ENCODE peak calls at places on chromosomes 7 and 10, in nine cellular contexts. T is spleen; O is MM.1S; B is mesendoderm; D is upper lobe of right lung; S is effector memory CD4-positive, alpha-beta T cell; K is SK-N-SH; L is ovary; P is HL-60. X is an unnamed sample. For H3K27me3, the result is how much of the 10 kb centered on the place peaks cover.

GRCh38 chr7:158607563-158607962 is 19.9 kb upstream of the PTPRN2 start:
- DNase-seq in S (no peak), P (no peak), B (no peak), K (no peak), D (no peak), L (no peak), O (no peak), T (no peak), X (no peak)

GRCh38 chr10:124060148-124060720 is 33.2 kb downstream of the CHST15 start:
- DNase-seq in P (no peak), S (no peak), T (no peak), K (no peak), B (no peak), L (no peak), D (no peak), O (no peak), X (no peak)

GRCh38 chr10:62815373-62816111 is 624 bp downstream of the EGR2 start:
- DNase-seq in S (no peak), D (peak), L (peak), O (no peak), P (no peak), K (peak), T (peak), B (peak), X (no peak)

GRCh38 chr10:71848325-71849277 is 2.5 kb downstream of the PSAP start:
- DNase-seq in S (no peak), B (no peak), O (no peak), D (no peak), P (no peak), L (no peak), K (no peak), T (peak), X (no peak)

GRCh38 chr7:134784251-134785049 is 5.0 kb downstream of the CALD1 start:
- DNase-seq in B (no peak), L (no peak), T (no peak), K (no peak), P (no peak), D (no peak), O (no peak), S (no peak), X (no peak)

GRCh38 chr7:131231381-131232220 is 96.1 kb upstream of the MKLN1 start:
- DNase-seq in S (peak), K (no peak), P (peak), D (no peak), O (peak), L (no peak), T (peak), B (peak), X (no peak)

GRCh38 chr10:5461914-5462840 is 37.2 kb downstream of the CALML5 start:
- DNase-seq in K (no peak), S (no peak), P (peak), D (no peak), L (no peak), O (no peak), B (peak), T (no peak), X (no peak)

GRCh38 chr10:76711374-76711997 is 926.1 kb downstream of the KCNMA1 start:
- DNase-seq in K (no peak), T (no peak), S (no peak), D (no peak), L (no peak), P (no peak), B (peak), O (no peak), X (peak)

GRCh38 chr10:9625266-9625776 is 1392.4 kb upstream of the CELF2 start:
- DNase-seq in B (no peak), L (no peak), K (no peak), T (no peak), S (no peak), D (no peak), P (no peak), O (no peak), X (no peak)

GRCh38 chr7:77867208-77867915 is 68.8 kb downstream of the PHTF2 start:
- DNase-seq in S (no peak), L (no peak), D (no peak), O (no peak), P (no peak), B (no peak), K (no peak), T (no peak), X (no peak)

GRCh38 chr10:33337335-33337854 is 2.9 kb upstream of the NRP1 start:
- DNase-seq in L (peak), S (no peak), K (no peak), T (no peak), O (no peak), P (no peak), B (peak), D (no peak), X (no peak)

GRCh38 chr7:87213801-87214200 is 5.7 kb downstream of the TMEM243 start:
- DNase-seq in S (no peak), B (peak), L (no peak), T (no peak), K (no peak), P (no peak), O (no peak), D (no peak), X (no peak)

GRCh38 chr7:37495574-37496184 is 47.0 kb upstream of the ELMO1 start:
- DNase-seq in T (no peak), P (peak), B (peak), L (no peak), D (no peak), K (peak), S (no peak), O (peak), X (no peak)

GRCh38 chr10:130459011-130459410 is 322.8 kb downstream of the GLRX3 start:
- DNase-seq in D (no peak), K (no peak), T (no peak), B (no peak), O (no peak), L (no peak), P (no peak), S (no peak), X (no peak)

GRCh38 chr10:112507988-112508387 is 61.0 kb downstream of the VTI1A start:
- DNase-seq in D (no peak), K (no peak), S (no peak), B (no peak), T (no peak), O (no peak), L (no peak), P (no peak), X (no peak)

GRCh38 chr7:77760809-77761453 is 37.3 kb downstream of the TMEM60 start:
- DNase-seq in O (no peak), D (no peak), T (no peak), K (no peak), S (no peak), B (no peak), L (no peak), P (no peak), X (no peak)

GRCh38 chr7:129389829-129390228 is 44.4 kb upstream of the STRIP2 start:
- DNase-seq in B (no peak), P (no peak), T (no peak), K (no peak), O (no peak), D (no peak), S (no peak), L (no peak), X (no peak)

GRCh38 chr10:63318491-63318890 is 147.3 kb downstream of the JMJD1C start:
- DNase-seq in L (no peak), P (no peak), S (no peak), B (no peak), T (no peak), D (no peak), K (no peak), O (no peak), X (no peak)

GRCh38 chr7:33601081-33601480 is 304.3 kb upstream of the BMPER start:
- DNase-seq in D (no peak), K (no peak), P (no peak), L (no peak), S (no peak), B (peak), T (no peak), O (no peak), X (no peak)

GRCh38 chr7:129940329-129940728 is 12.4 kb downstream of the UBE2H start:
- DNase-seq in D (no peak), S (no peak), B (no peak), P (no peak), L (no peak), O (no peak), T (no peak), K (no peak), X (no peak)

GRCh38 chr10:52965938-52966401 is 193.4 kb upstream of the MBL2 start:
- DNase-seq in S (no peak), L (no peak), K (no peak), T (no peak), D (no peak), P (no peak), B (peak), O (peak), X (no peak)

GRCh38 chr7:94654764-94655561 is 970 bp downstream of the SGCE start:
- DNase-seq in B (peak), S (no peak), T (no peak), P (no peak), K (peak), D (no peak), O (peak), L (peak), X (no peak)

GRCh38 chr7:155815332-155816191 is 3.3 kb upstream of the SHH start:
- DNase-seq in O (peak), T (peak), S (peak), P (peak), D (peak), K (peak), L (no peak), B (peak), X (no peak)

GRCh38 chr10:89303161-89303560 is 1.3 kb downstream of the IFIT2 start:
- DNase-seq in S (no peak), P (no peak), L (no peak), B (no peak), O (no peak), T (no peak), K (no peak), D (no peak), X (no peak)

GRCh38 chr7:3028071-3028766 is 15.4 kb downstream of the CARD11 start:
- DNase-seq in D (peak), T (no peak), O (no peak), P (no peak), B (peak), L (peak), S (no peak), K (peak), X (no peak)

GRCh38 chr7:81482600-81483186 is 287.2 kb downstream of the HGF start:
- DNase-seq in D (no peak), P (no peak), L (no peak), O (peak), K (peak), S (no peak), B (no peak), T (no peak), X (no peak)

GRCh38 chr7:140415361-140415760 is 11.5 kb downstream of the RAB19 start:
- DNase-seq in K (no peak), B (no peak), O (no peak), T (no peak), D (no peak), P (no peak), S (no peak), L (no peak), X (no peak)

GRCh38 chr7:87424075-87424474 is 51.4 kb downstream of the ABCB4 start:
- DNase-seq in T (no peak), K (no peak), D (no peak), S (no peak), P (no peak), L (no peak), B (no peak), O (no peak), X (no peak)

GRCh38 chr10:114492351-114493037 is 88.2 kb upstream of the AFAP1L2 start:
- DNase-seq in B (peak), K (no peak), O (peak), P (no peak), D (no peak), L (no peak), S (no peak), T (no peak), X (no peak)

GRCh38 chr10:131825960-131826650 is 74.7 kb upstream of the PPP2R2D start:
- DNase-seq in L (no peak), B (no peak), P (no peak), S (no peak), T (peak), D (peak), K (no peak), O (no peak), X (no peak)

GRCh38 chr7:102806613-102807012 is 57.8 kb downstream of the FAM185A start:
- DNase-seq in S (no peak), D (no peak), B (no peak), P (no peak), K (no peak), T (no peak), L (no peak), O (no peak), X (no peak)

GRCh38 chr7:7751243-7752092 is 33.1 kb upstream of the RPA3 start:
- DNase-seq in T (no peak), S (no peak), P (no peak), L (no peak), D (no peak), O (peak), K (no peak), B (peak), X (no peak)

GRCh38 chr10:48604408-48605263 is at the start of gene ARHGAP22:
- DNase-seq in L (peak), K (peak), T (no peak), P (no peak), O (peak), S (no peak), B (no peak), D (peak), X (no peak)

GRCh38 chr10:100598166-100598565 is 62.4 kb downstream of the HIF1AN start:
- DNase-seq in P (no peak), D (no peak), L (no peak), B (no peak), S (no peak), O (no peak), T (no peak), K (no peak), X (no peak)

GRCh38 chr10:530717-531116 is 158.8 kb downstream of the DIP2C start:
- DNase-seq in B (no peak), S (no peak), D (no peak), O (no peak), P (no peak), L (no peak), K (no peak), T (peak), X (no peak)

GRCh38 chr10:104694074-104694473 is 53.0 kb downstream of the SORCS3 start:
- DNase-seq in P (no peak), K (no peak), T (no peak), S (no peak), O (no peak), B (no peak), D (no peak), L (no peak), X (no peak)

GRCh38 chr10:123642697-123643096 is 23.5 kb upstream of the GPR26 start:
- DNase-seq in L (no peak), D (no peak), T (no peak), P (no peak), K (no peak), S (no peak), B (peak), O (no peak), X (no peak)

GRCh38 chr7:122438001-122438400 is 133.5 kb upstream of the FEZF1 start:
- DNase-seq in O (no peak), T (no peak), S (no peak), K (no peak), P (no peak), B (no peak), D (no peak), L (no peak), X (no peak)

GRCh38 chr10:16470747-16471146 is 33.9 kb downstream of the PTER start:
- DNase-seq in L (no peak), T (no peak), P (no peak), B (no peak), K (no peak), O (no peak), S (no peak), D (no peak), X (no peak)

DNA sequence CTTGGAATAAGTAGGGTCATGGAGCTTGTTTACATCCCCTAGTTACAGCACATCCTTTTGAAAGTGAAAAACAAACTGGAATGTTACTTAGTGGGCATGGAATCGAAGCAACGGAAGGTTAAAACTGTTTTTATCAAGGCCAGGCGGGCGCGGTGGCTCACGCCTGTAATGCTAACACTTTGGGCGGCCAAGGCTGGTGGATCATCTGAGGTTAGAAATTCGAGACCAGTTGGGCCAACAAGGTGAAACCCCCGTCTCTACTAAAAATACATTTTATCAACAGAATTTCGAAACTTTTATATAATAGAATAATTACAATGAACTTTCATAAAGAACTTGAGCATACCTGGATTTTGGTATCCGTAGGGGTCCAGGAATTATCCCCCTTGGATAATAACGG is 1.1 kb upstream of the TMED4 start:
- DNase-seq in S (no peak), B (no peak), T (no peak), K (no peak), L (no peak), O (no peak), D (no peak), P (no peak), X (no peak)
- H3K27me3 ChIP-seq in S (under half), B (under half), T (under half), K (under half), L (under half), O (under half), D (under half), P (under half), X (under half)

DNA sequence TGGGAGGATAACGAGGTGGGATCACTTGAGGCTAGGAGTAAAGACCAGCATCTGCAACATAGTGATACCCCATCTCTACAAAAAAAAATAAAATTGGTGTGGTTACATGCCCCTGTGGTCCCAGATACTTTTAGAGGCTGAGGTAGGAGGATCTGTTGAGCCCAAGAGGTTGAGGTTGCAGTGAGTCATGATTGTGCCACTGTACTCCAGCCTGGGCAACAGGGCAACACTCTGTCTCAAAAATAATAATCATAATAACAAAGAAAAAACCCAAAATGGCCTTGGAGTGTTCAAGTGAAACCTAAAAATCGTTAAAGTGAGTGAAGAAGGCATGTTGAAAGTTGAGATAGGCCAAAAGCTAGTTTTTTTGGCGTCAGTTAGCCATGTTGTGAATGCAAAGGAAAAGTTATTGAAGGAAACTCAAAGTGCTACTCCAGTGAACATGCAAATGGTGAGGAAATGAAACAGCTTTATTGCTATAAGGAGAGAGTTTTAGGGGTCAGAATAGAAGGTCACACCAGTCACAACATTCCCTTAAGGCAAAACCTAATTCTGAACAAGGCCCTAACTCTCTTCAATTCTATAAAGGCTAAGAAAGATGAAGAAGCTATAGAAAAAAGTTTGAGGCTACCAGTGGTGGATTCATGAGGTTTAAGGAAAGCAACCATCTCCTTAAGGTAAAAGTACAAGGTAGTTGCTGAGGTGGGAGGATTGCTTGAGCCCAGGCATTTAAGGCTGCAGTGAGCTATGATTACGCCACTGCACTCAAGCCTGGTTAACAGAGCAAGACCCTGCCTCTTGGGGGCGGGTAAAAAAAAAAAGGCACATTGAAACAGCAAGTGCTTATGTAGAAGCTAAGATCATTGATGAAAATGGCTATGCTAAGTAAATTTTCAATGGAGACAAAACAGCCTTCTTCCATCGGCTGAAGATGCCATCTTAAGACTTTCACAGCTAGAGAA is 45.4 kb upstream of the STOX1 start:
- DNase-seq in P (no peak), L (no peak), S (no peak), T (no peak), D (no peak), B (peak), O (no peak), K (no peak), X (no peak)
- H3K4me3 ChIP-seq in P (no peak), L (no peak), S (no peak), T (no peak), D (no peak), B (no peak), O (no peak), K (no peak), X (no peak)

GRCh38 chr7:27374958-27375841 is 132.6 kb downstream of the EVX1 start:
- DNase-seq in S (no peak), T (no peak), O (no peak), D (no peak), B (peak), P (no peak), L (no peak), K (no peak), X (no peak)
- H3K27me3 ChIP-seq in S (under half), T (under half), O (under half), D (under half), B (under half), P (under half), L (under half), K (under half), X (under half)

DNA sequence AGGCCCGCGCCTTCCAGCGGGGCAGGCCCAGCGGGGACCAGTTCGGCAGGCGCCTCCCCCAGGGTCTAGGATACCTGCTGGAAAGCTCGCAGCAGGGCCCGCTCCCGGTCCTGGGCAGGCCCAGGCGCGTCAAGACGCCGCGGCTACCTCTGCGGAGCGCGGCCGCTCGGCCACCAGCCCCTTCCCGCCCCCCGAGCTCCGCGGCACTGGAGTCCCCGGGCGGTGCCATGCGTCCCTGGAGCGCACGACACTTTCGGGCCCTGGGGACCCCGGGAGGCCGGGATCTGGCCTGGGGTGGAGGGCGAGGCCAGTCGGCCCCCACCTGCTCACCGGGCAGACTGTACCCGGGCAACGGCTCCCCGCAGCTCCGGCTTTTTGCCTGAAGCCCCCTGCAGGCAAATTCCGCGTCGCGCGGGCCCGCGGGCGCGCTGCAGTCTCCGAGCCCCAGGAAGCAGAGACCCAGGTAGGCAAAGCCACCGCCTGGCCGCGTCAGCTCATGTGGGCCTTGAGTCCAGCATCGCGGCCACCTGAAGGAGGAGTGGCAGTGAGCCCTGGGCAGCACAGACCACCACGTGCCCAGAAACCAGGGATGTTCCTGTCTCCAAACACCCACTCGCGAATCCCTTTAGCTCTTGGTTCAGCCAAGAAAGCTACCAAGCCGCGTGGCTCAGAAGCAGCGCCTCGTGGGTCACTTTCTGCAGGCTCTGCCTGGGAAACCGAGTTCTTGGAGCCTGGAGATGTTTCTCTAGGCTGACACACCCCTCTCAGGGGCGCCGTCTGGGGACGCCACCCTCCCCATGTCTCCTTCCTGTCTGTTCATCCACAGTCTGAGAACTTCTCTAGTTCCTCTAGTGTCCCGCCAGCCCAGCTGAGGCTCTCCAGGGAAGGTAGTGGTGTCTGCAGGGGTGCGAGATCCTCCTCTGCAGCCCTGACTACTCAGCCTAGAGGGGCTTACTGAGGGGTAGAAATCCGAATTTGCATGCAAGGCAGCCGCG is 46.1 kb upstream of the APBB1IP start:
- DNase-seq in B (peak), D (no peak), P (peak), L (no peak), K (peak), T (peak), S (no peak), O (no peak), X (no peak)
- H3K4me3 ChIP-seq in B (no peak), D (no peak), P (no peak), L (no peak), K (no peak), T (peak), S (no peak), O (no peak), X (peak)

X was measured in NT2/D1.